ENCODE peak calls at places on chromosomes 13 and 19, in nine cellular contexts. E is RWPE1, A is MV-4-11, X is lung, I is cardiac muscle cell, O is GM23338, B is NCI-H1105, F is testis, N is caudate nucleus. C is an unnamed sample.

GRCh38 chr13:19910336-19911072 is 47.1 kb upstream of the ZMYM5 start:
- DNase-seq in E (peak; percentile 77), A (no peak), X (no peak), I (peak; percentile 5), O (no peak), B (no peak), F (no peak), N (no peak), C (peak; percentile 68)

GRCh38 chr13:59458908-59459579 is 704.7 kb downstream of the DIAPH3 start:
- DNase-seq in E (peak; percentile 26), A (peak; percentile 43), X (no peak), I (peak; percentile 92), O (peak; percentile 31), B (no peak), F (no peak), N (no peak), C (peak; percentile 48)

GRCh38 chr19:14449321-14449720 is 16.2 kb downstream of the PKN1 start:
- DNase-seq in E (no peak), A (peak; percentile 26), X (no peak), I (no peak), O (no peak), B (no peak), F (no peak), N (no peak), C (peak; percentile 41)

GRCh38 chr19:47275866-47276461 is 1.3 kb downstream of the INAFM1 start:
- DNase-seq in E (no peak), A (no peak), X (no peak), I (peak; percentile 65), O (no peak), B (no peak), F (peak; percentile 66), N (no peak), C (peak; percentile 91)

GRCh38 chr13:99792079-99792921 is 179.3 kb downstream of the ZIC5 start:
- DNase-seq in E (no peak), A (no peak), X (no peak), I (no peak), O (peak; percentile 51), B (no peak), F (no peak), N (no peak), C (no peak)

GRCh38 chr19:5037936-5038335 is 69.0 kb downstream of the KDM4B start:
- DNase-seq in E (no peak), A (no peak), X (no peak), I (no peak), O (no peak), B (peak; percentile 87), F (no peak), N (no peak), C (peak; percentile 22)

GRCh38 chr19:14835011-14835410 is at the start of the genes OR7A5 and OR7C1:
- DNase-seq in E (no peak), A (no peak), X (no peak), I (peak; percentile 11), O (peak; percentile 33), B (no peak), F (no peak), N (no peak), C (no peak)

GRCh38 chr13:37481005-37481857 is 117.3 kb downstream of the POSTN start:
- DNase-seq in E (no peak), A (no peak), X (no peak), I (peak; percentile 38), O (no peak), B (peak; percentile 34), F (no peak), N (no peak), C (peak; percentile 50)

GRCh38 chr13:76455960-76456359 is 430.2 kb downstream of the KCTD12 start:
- DNase-seq in E (no peak), A (peak; percentile 85), X (no peak), I (peak; percentile 33), O (no peak), B (no peak), F (no peak), N (no peak), C (no peak)

GRCh38 chr19:6534451-6535093 is 3.7 kb downstream of the TNFSF9 start:
- DNase-seq in E (no peak), A (no peak), X (no peak), I (no peak), O (peak; percentile 65), B (no peak), F (no peak), N (no peak), C (no peak)

GRCh38 chr19:30693179-30693578 is 321.0 kb downstream of the ZNF536 start:
- DNase-seq in E (no peak), A (no peak), X (no peak), I (no peak), O (no peak), B (no peak), F (no peak), N (no peak), C (no peak)

GRCh38 chr13:54241719-54242118 is 1213.1 kb downstream of the OLFM4 start:
- DNase-seq in E (no peak), A (no peak), X (no peak), I (no peak), O (no peak), B (peak; percentile 84), F (no peak), N (no peak), C (no peak)